ENCODE peak calls at places on chromosomes 6 and 20, in seven cellular contexts. One of them, this sample, is unnamed.

GRCh38 chr6:111129003-111129402 is 41.7 kb downstream of the SLC16A10 start:
- DNase-seq in adipocyte: no peak
- DNase-seq in neural progenitor cell: no peak
- DNase-seq in left ventricle myocardium inferior: no peak
- DNase-seq in spleen: no peak
- DNase-seq in SJCRH30: peak; percentile 92
- DNase-seq in adrenal gland: peak; percentile 89
- DNase-seq in this sample: peak; percentile 29

GRCh38 chr20:2403291-2404052 is 22.8 kb downstream of the TGM6 start:
- DNase-seq in adipocyte: no peak
- DNase-seq in neural progenitor cell: no peak
- DNase-seq in left ventricle myocardium inferior: no peak
- DNase-seq in spleen: no peak
- DNase-seq in SJCRH30: no peak
- DNase-seq in adrenal gland: no peak
- DNase-seq in this sample: no peak

GRCh38 chr6:113381957-113382356 is 475.2 kb upstream of the MARCKS start:
- DNase-seq in adipocyte: peak; percentile 47
- DNase-seq in neural progenitor cell: no peak
- DNase-seq in left ventricle myocardium inferior: peak; percentile 37
- DNase-seq in spleen: no peak
- DNase-seq in SJCRH30: peak; percentile 25
- DNase-seq in adrenal gland: peak; percentile 20
- DNase-seq in this sample: no peak

GRCh38 chr6:165219629-165220028 is 89.8 kb downstream of the C6orf118 start:
- DNase-seq in adipocyte: no peak
- DNase-seq in neural progenitor cell: no peak
- DNase-seq in left ventricle myocardium inferior: no peak
- DNase-seq in spleen: no peak
- DNase-seq in SJCRH30: peak; percentile 49
- DNase-seq in adrenal gland: no peak
- DNase-seq in this sample: no peak

GRCh38 chr6:157432231-157432630 is 51.2 kb downstream of the ZDHHC14 start:
- DNase-seq in adipocyte: no peak
- DNase-seq in neural progenitor cell: no peak
- DNase-seq in left ventricle myocardium inferior: no peak
- DNase-seq in spleen: no peak
- DNase-seq in SJCRH30: no peak
- DNase-seq in adrenal gland: no peak
- DNase-seq in this sample: no peak

GRCh38 chr6:117459447-117459944 is 23.0 kb upstream of the DCBLD1 start:
- DNase-seq in adipocyte: no peak
- DNase-seq in neural progenitor cell: no peak
- DNase-seq in left ventricle myocardium inferior: no peak
- DNase-seq in spleen: no peak
- DNase-seq in SJCRH30: no peak
- DNase-seq in adrenal gland: no peak
- DNase-seq in this sample: no peak

GRCh38 chr6:90811596-90812226 is 224.8 kb upstream of the MAP3K7 start:
- DNase-seq in adipocyte: no peak
- DNase-seq in neural progenitor cell: no peak
- DNase-seq in left ventricle myocardium inferior: no peak
- DNase-seq in spleen: no peak
- DNase-seq in SJCRH30: no peak
- DNase-seq in adrenal gland: no peak
- DNase-seq in this sample: no peak

GRCh38 chr6:125197795-125198269 is 44.3 kb downstream of the TPD52L1 start:
- DNase-seq in adipocyte: peak; percentile 28
- DNase-seq in neural progenitor cell: no peak
- DNase-seq in left ventricle myocardium inferior: peak; percentile 63
- DNase-seq in spleen: no peak
- DNase-seq in SJCRH30: peak; percentile 7
- DNase-seq in adrenal gland: peak; percentile 96
- DNase-seq in this sample: peak; percentile 35

GRCh38 chr6:158145940-158146339 is 22.1 kb downstream of the SERAC1 start:
- DNase-seq in adipocyte: peak; percentile 44
- DNase-seq in neural progenitor cell: no peak
- DNase-seq in left ventricle myocardium inferior: no peak
- DNase-seq in spleen: no peak
- DNase-seq in SJCRH30: no peak
- DNase-seq in adrenal gland: no peak
- DNase-seq in this sample: no peak

GRCh38 chr6:53179961-53180651 is 31.5 kb upstream of the GCM1 start:
- DNase-seq in adipocyte: peak; percentile 17
- DNase-seq in neural progenitor cell: no peak
- DNase-seq in left ventricle myocardium inferior: peak; percentile 40
- DNase-seq in spleen: peak; percentile 77
- DNase-seq in SJCRH30: peak; percentile 81
- DNase-seq in adrenal gland: peak; percentile 35
- DNase-seq in this sample: no peak

DNA sequence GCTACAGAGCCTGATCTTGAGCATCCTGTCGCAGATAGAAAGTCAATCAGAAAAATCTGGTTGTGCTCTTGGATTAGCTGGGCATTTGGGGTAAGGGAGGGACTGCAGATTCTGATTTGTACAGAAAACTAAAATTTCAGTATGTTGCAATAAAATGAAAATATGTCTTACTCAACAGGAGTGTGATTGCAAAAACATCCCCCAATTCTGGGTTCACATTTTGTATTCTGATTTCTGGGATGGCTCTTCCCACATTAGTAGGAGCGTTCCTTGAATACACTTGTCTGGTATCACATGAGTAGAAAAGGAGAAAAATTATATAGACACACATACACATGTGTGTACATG is 40.5 kb downstream of the PANK2 start:
- DNase-seq in adipocyte: peak; percentile 75
- DNase-seq in neural progenitor cell: no peak
- DNase-seq in left ventricle myocardium inferior: no peak
- DNase-seq in spleen: no peak
- DNase-seq in SJCRH30: no peak
- DNase-seq in adrenal gland: no peak
- DNase-seq in this sample: no peak
- H3K4me1 ChIP-seq in adipocyte: peaks cover 79% of the 10 kb centered on the region
- H3K4me1 ChIP-seq in neural progenitor cell: peaks cover 16% of the 10 kb centered on the region
- H3K4me1 ChIP-seq in left ventricle myocardium inferior: peaks cover 78% of the 10 kb centered on the region
- H3K4me1 ChIP-seq in spleen: peaks cover 94% of the 10 kb centered on the region
- H3K4me1 ChIP-seq in SJCRH30: peaks cover 9% of the 10 kb centered on the region
- H3K4me1 ChIP-seq in adrenal gland: peaks cover 22% of the 10 kb centered on the region
- H3K4me1 ChIP-seq in this sample: peaks cover 5% of the 10 kb centered on the region

GRCh38 chr6:132289761-132290160 is 111.5 kb downstream of the MOXD1 start:
- DNase-seq in adipocyte: peak; percentile 16
- DNase-seq in neural progenitor cell: no peak
- DNase-seq in left ventricle myocardium inferior: no peak
- DNase-seq in spleen: no peak
- DNase-seq in SJCRH30: no peak
- DNase-seq in adrenal gland: no peak
- DNase-seq in this sample: no peak

GRCh38 chr6:132287101-132287500 is 114.2 kb downstream of the MOXD1 start:
- DNase-seq in adipocyte: no peak
- DNase-seq in neural progenitor cell: no peak
- DNase-seq in left ventricle myocardium inferior: no peak
- DNase-seq in spleen: no peak
- DNase-seq in SJCRH30: no peak
- DNase-seq in adrenal gland: no peak
- DNase-seq in this sample: no peak

GRCh38 chr6:132282696-132283095 is 118.6 kb downstream of the MOXD1 start:
- DNase-seq in adipocyte: no peak
- DNase-seq in neural progenitor cell: no peak
- DNase-seq in left ventricle myocardium inferior: no peak
- DNase-seq in spleen: no peak
- DNase-seq in SJCRH30: no peak
- DNase-seq in adrenal gland: no peak
- DNase-seq in this sample: no peak

GRCh38 chr6:132286298-132287019 is 114.8 kb downstream of the MOXD1 start:
- DNase-seq in adipocyte: no peak
- DNase-seq in neural progenitor cell: no peak
- DNase-seq in left ventricle myocardium inferior: no peak
- DNase-seq in spleen: no peak
- DNase-seq in SJCRH30: no peak
- DNase-seq in adrenal gland: no peak
- DNase-seq in this sample: no peak

GRCh38 chr6:132285004-132285780 is 116.1 kb downstream of the MOXD1 start:
- DNase-seq in adipocyte: no peak
- DNase-seq in neural progenitor cell: no peak
- DNase-seq in left ventricle myocardium inferior: no peak
- DNase-seq in spleen: no peak
- DNase-seq in SJCRH30: no peak
- DNase-seq in adrenal gland: no peak
- DNase-seq in this sample: no peak
- H3K4me1 ChIP-seq in adipocyte: peaks cover 7% of the 10 kb centered on the region
- H3K4me1 ChIP-seq in neural progenitor cell: peaks cover 3% of the 10 kb centered on the region
- H3K4me1 ChIP-seq in left ventricle myocardium inferior: no peaks in the 10 kb centered on the region
- H3K4me1 ChIP-seq in spleen: no peaks in the 10 kb centered on the region
- H3K4me1 ChIP-seq in SJCRH30: no peaks in the 10 kb centered on the region
- H3K4me1 ChIP-seq in adrenal gland: no peaks in the 10 kb centered on the region
- H3K4me1 ChIP-seq in this sample: no peaks in the 10 kb centered on the region

GRCh38 chr6:135419162-135419561 is 78.4 kb downstream of the AHI1 start:
- DNase-seq in adipocyte: peak; percentile 52
- DNase-seq in neural progenitor cell: no peak
- DNase-seq in left ventricle myocardium inferior: no peak
- DNase-seq in spleen: no peak
- DNase-seq in SJCRH30: no peak
- DNase-seq in adrenal gland: no peak
- DNase-seq in this sample: no peak
- H3K4me1 ChIP-seq in adipocyte: no peaks in the 10 kb centered on the region
- H3K4me1 ChIP-seq in neural progenitor cell: no peaks in the 10 kb centered on the region
- H3K4me1 ChIP-seq in left ventricle myocardium inferior: no peaks in the 10 kb centered on the region
- H3K4me1 ChIP-seq in spleen: peaks cover 1% of the 10 kb centered on the region
- H3K4me1 ChIP-seq in SJCRH30: no peaks in the 10 kb centered on the region
- H3K4me1 ChIP-seq in adrenal gland: no peaks in the 10 kb centered on the region
- H3K4me1 ChIP-seq in this sample: no peaks in the 10 kb centered on the region

DNA sequence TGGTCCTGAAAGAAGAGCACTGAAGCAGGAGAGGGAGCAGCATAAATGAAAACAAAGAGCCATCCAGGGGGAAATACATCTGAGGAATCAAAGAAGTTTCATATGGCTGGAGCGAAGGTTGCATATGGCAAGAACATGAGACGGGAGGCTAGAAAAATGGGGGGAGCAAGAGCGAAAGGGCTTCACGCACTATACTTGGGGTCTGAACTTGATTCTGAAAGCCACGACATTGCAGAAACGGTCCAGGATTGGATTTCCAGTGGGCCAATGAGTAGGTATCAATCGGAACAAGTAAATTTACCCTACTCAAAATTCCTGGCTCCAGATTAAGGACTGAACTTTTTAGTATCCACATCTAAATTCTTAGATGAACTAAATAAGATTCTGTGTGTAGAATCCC is 47.9 kb downstream of the B4GALT5 start:
- DNase-seq in adipocyte: no peak
- DNase-seq in neural progenitor cell: no peak
- DNase-seq in left ventricle myocardium inferior: no peak
- DNase-seq in spleen: no peak
- DNase-seq in SJCRH30: no peak
- DNase-seq in adrenal gland: no peak
- DNase-seq in this sample: no peak
- H3K4me1 ChIP-seq in adipocyte: peaks cover 14% of the 10 kb centered on the region
- H3K4me1 ChIP-seq in neural progenitor cell: peaks cover 28% of the 10 kb centered on the region
- H3K4me1 ChIP-seq in left ventricle myocardium inferior: peaks cover 76% of the 10 kb centered on the region
- H3K4me1 ChIP-seq in spleen: peaks cover 79% of the 10 kb centered on the region
- H3K4me1 ChIP-seq in SJCRH30: peaks cover 27% of the 10 kb centered on the region
- H3K4me1 ChIP-seq in adrenal gland: peaks cover 17% of the 10 kb centered on the region
- H3K4me1 ChIP-seq in this sample: no peaks in the 10 kb centered on the region

GRCh38 chr6:33627876-33628275 is 6.8 kb downstream of the ITPR3 start:
- DNase-seq in adipocyte: no peak
- DNase-seq in neural progenitor cell: peak; percentile 37
- DNase-seq in left ventricle myocardium inferior: no peak
- DNase-seq in spleen: no peak
- DNase-seq in SJCRH30: no peak
- DNase-seq in adrenal gland: no peak
- DNase-seq in this sample: no peak

GRCh38 chr6:33630014-33630413 is 8.9 kb downstream of the ITPR3 start:
- DNase-seq in adipocyte: no peak
- DNase-seq in neural progenitor cell: no peak
- DNase-seq in left ventricle myocardium inferior: no peak
- DNase-seq in spleen: no peak
- DNase-seq in SJCRH30: no peak
- DNase-seq in adrenal gland: no peak
- DNase-seq in this sample: no peak

GRCh38 chr6:33631971-33632585 is 11.0 kb downstream of the ITPR3 start:
- DNase-seq in adipocyte: no peak
- DNase-seq in neural progenitor cell: no peak
- DNase-seq in left ventricle myocardium inferior: no peak
- DNase-seq in spleen: no peak
- DNase-seq in SJCRH30: no peak
- DNase-seq in adrenal gland: no peak
- DNase-seq in this sample: no peak

GRCh38 chr6:33624856-33625255 is 3.7 kb downstream of the ITPR3 start:
- DNase-seq in adipocyte: no peak
- DNase-seq in neural progenitor cell: no peak
- DNase-seq in left ventricle myocardium inferior: no peak
- DNase-seq in spleen: no peak
- DNase-seq in SJCRH30: no peak
- DNase-seq in adrenal gland: peak; percentile 58
- DNase-seq in this sample: no peak

GRCh38 chr6:33628401-33628964 is 7.4 kb downstream of the ITPR3 start:
- DNase-seq in adipocyte: no peak
- DNase-seq in neural progenitor cell: no peak
- DNase-seq in left ventricle myocardium inferior: no peak
- DNase-seq in spleen: no peak
- DNase-seq in SJCRH30: no peak
- DNase-seq in adrenal gland: no peak
- DNase-seq in this sample: no peak
- H3K4me1 ChIP-seq in adipocyte: peaks cover 28% of the 10 kb centered on the region
- H3K4me1 ChIP-seq in neural progenitor cell: peaks cover 29% of the 10 kb centered on the region
- H3K4me1 ChIP-seq in left ventricle myocardium inferior: peaks cover 52% of the 10 kb centered on the region
- H3K4me1 ChIP-seq in spleen: peaks cover 55% of the 10 kb centered on the region
- H3K4me1 ChIP-seq in SJCRH30: no peaks in the 10 kb centered on the region
- H3K4me1 ChIP-seq in adrenal gland: peaks cover 15% of the 10 kb centered on the region
- H3K4me1 ChIP-seq in this sample: peaks cover 5% of the 10 kb centered on the region

GRCh38 chr6:122461885-122462284 is 9.7 kb downstream of the SERINC1 start:
- DNase-seq in adipocyte: no peak
- DNase-seq in neural progenitor cell: no peak
- DNase-seq in left ventricle myocardium inferior: no peak
- DNase-seq in spleen: no peak
- DNase-seq in SJCRH30: no peak
- DNase-seq in adrenal gland: no peak
- DNase-seq in this sample: no peak

GRCh38 chr6:122459240-122459639 is 12.4 kb downstream of the SERINC1 start:
- DNase-seq in adipocyte: no peak
- DNase-seq in neural progenitor cell: no peak
- DNase-seq in left ventricle myocardium inferior: no peak
- DNase-seq in spleen: no peak
- DNase-seq in SJCRH30: no peak
- DNase-seq in adrenal gland: no peak
- DNase-seq in this sample: no peak

GRCh38 chr6:122452509-122452908 is 19.1 kb downstream of the SERINC1 start:
- DNase-seq in adipocyte: no peak
- DNase-seq in neural progenitor cell: no peak
- DNase-seq in left ventricle myocardium inferior: no peak
- DNase-seq in spleen: no peak
- DNase-seq in SJCRH30: no peak
- DNase-seq in adrenal gland: no peak
- DNase-seq in this sample: no peak

GRCh38 chr6:122454673-122455072 is 16.9 kb downstream of the SERINC1 start:
- DNase-seq in adipocyte: no peak
- DNase-seq in neural progenitor cell: no peak
- DNase-seq in left ventricle myocardium inferior: no peak
- DNase-seq in spleen: no peak
- DNase-seq in SJCRH30: no peak
- DNase-seq in adrenal gland: no peak
- DNase-seq in this sample: no peak

GRCh38 chr6:122458087-122458486 is 13.5 kb downstream of the SERINC1 start:
- DNase-seq in adipocyte: no peak
- DNase-seq in neural progenitor cell: no peak
- DNase-seq in left ventricle myocardium inferior: no peak
- DNase-seq in spleen: no peak
- DNase-seq in SJCRH30: no peak
- DNase-seq in adrenal gland: no peak
- DNase-seq in this sample: no peak
- H3K4me1 ChIP-seq in adipocyte: peaks cover 20% of the 10 kb centered on the region
- H3K4me1 ChIP-seq in neural progenitor cell: peaks cover 4% of the 10 kb centered on the region
- H3K4me1 ChIP-seq in left ventricle myocardium inferior: peaks cover 84% of the 10 kb centered on the region
- H3K4me1 ChIP-seq in spleen: peaks cover 68% of the 10 kb centered on the region
- H3K4me1 ChIP-seq in SJCRH30: no peaks in the 10 kb centered on the region
- H3K4me1 ChIP-seq in adrenal gland: peaks cover 9% of the 10 kb centered on the region
- H3K4me1 ChIP-seq in this sample: peaks cover 7% of the 10 kb centered on the region

This sample was measured in uterus.